ENCODE peak calls at places on chromosomes 5 and 9, in seven cellular contexts. J is NAMALWA, M is iPS DF 6.9, F is NCI-H1417, Q is dorsolateral prefrontal cortex, N is pulmonary artery endothelial cell, L is mucosa of descending colon. G is an unnamed sample.
A peak's percentile ranks its signal among the peaks of the same experiment; 100 is the strongest.

GRCh38 chr5:62547929-62548678 is 30.5 kb upstream of the LRRC70 start:
- DNase-seq in L (no peak), J (peak; percentile 11), Q (no peak), F (no peak), M (no peak), N (no peak), G (no peak)

GRCh38 chr5:137487600-137487999 is 11.5 kb downstream of the SPOCK1 start:
- DNase-seq in L (no peak), J (no peak), N (peak; percentile 66), Q (peak; percentile 58), M (no peak), F (no peak), G (no peak)

GRCh38 chr9:94719878-94720277 is 6.6 kb upstream of the AOPEP start:
- DNase-seq in M (no peak), L (no peak), N (no peak), J (no peak), F (no peak), Q (no peak), G (no peak)

GRCh38 chr9:124197177-124198095 is 60.3 kb upstream of the NEK6 start:
- DNase-seq in F (no peak), M (no peak), L (no peak), Q (no peak), N (no peak), J (peak; percentile 86), G (peak; percentile 82)

GRCh38 chr5:171309526-171310333 is 682 bp downstream of the TLX3 start:
- DNase-seq in Q (no peak), F (no peak), L (peak; percentile 53), M (no peak), J (no peak), N (no peak), G (no peak)

GRCh38 chr9:16013826-16014225 is 461.0 kb downstream of the CCDC171 start:
- DNase-seq in N (no peak), M (no peak), L (no peak), J (no peak), Q (no peak), F (no peak), G (no peak)

GRCh38 chr9:17742065-17742464 is 163.2 kb downstream of the SH3GL2 start:
- DNase-seq in Q (no peak), L (no peak), M (peak; percentile 52), N (no peak), F (peak; percentile 8), J (no peak), G (no peak)

GRCh38 chr5:65767565-65767964 is 45.6 kb downstream of the NLN start:
- DNase-seq in J (no peak), L (no peak), M (no peak), Q (no peak), N (no peak), F (no peak), G (no peak)

GRCh38 chr9:37350486-37351190 is 71.9 kb upstream of the GRHPR start:
- DNase-seq in N (no peak), L (no peak), M (no peak), F (no peak), J (no peak), Q (no peak), G (no peak)

GRCh38 chr5:74055446-74056097 is 429.6 kb downstream of the ARHGEF28 start:
- DNase-seq in Q (no peak), J (no peak), M (no peak), N (no peak), F (no peak), L (no peak), G (no peak)

GRCh38 chr5:93055556-93055955 is 525.5 kb downstream of the NR2F1-AS1 start:
- DNase-seq in J (no peak), M (no peak), F (no peak), Q (no peak), N (no peak), L (no peak), G (no peak)

GRCh38 chr9:38432922-38433510 is 8.8 kb upstream of the IGFBPL1 start:
- DNase-seq in J (peak; percentile 62), M (no peak), L (no peak), F (peak; percentile 43), N (no peak), Q (no peak), G (no peak)

GRCh38 chr9:134344068-134344820 is 18.0 kb downstream of the RXRA start:
- DNase-seq in Q (no peak), M (no peak), N (no peak), J (no peak), L (no peak), F (no peak), G (no peak)

GRCh38 chr5:118554991-118555390 is 433.4 kb downstream of the DTWD2 start:
- DNase-seq in L (no peak), J (no peak), M (no peak), Q (no peak), F (no peak), N (no peak), G (no peak)

GRCh38 chr5:134055015-134055414 is 50.2 kb upstream of the VDAC1 start:
- DNase-seq in Q (no peak), L (no peak), M (no peak), F (no peak), J (no peak), N (no peak), G (no peak)

GRCh38 chr9:37936376-37936775 is 32.4 kb upstream of the SLC25A51 start:
- DNase-seq in N (no peak), L (no peak), M (no peak), J (no peak), F (no peak), Q (no peak), G (no peak)